ENCODE peak calls at places on chromosomes 7 and 10, in five cellular contexts. U, L, P, J and N are unnamed samples.

GRCh38 chr7:37349979-37350590 is 98.6 kb downstream of the ELMO1 start:
- DNase-seq in U (no peak), L (no peak), P (no peak), J (no peak), N (no peak)

GRCh38 chr7:106887376-106887775 is 22.3 kb downstream of the PIK3CG start:
- DNase-seq in U (no peak), L (no peak), P (no peak), J (no peak), N (no peak)

GRCh38 chr7:137583199-137583598 is 239.7 kb upstream of the PTN start:
- DNase-seq in U (no peak), L (no peak), P (no peak), J (no peak), N (no peak)

GRCh38 chr7:1193593-1194424 is 33.8 kb upstream of the ZFAND2A start:
- DNase-seq in U (no peak), L (peak), P (peak), J (no peak), N (peak)

GRCh38 chr7:47491637-47492036 is 90.3 kb downstream of the TNS3 start:
- DNase-seq in U (no peak), L (no peak), P (no peak), J (no peak), N (no peak)

GRCh38 chr10:102781089-102781920 is 37.6 kb downstream of the WBP1L start:
- DNase-seq in U (no peak), L (no peak), P (no peak), J (no peak), N (no peak)

GRCh38 chr10:122078965-122079401 is 90.0 kb downstream of the TACC2 start:
- DNase-seq in U (no peak), L (no peak), P (peak), J (no peak), N (no peak)

GRCh38 chr7:12757443-12757842 is 70.0 kb downstream of the ARL4A start:
- DNase-seq in U (peak), L (no peak), P (peak), J (no peak), N (peak)

GRCh38 chr7:14762552-14762951 is 140.0 kb downstream of the DGKB start:
- DNase-seq in U (no peak), L (no peak), P (peak), J (no peak), N (no peak)

GRCh38 chr7:17802056-17802455 is 138.2 kb downstream of the SNX13 start:
- DNase-seq in U (no peak), L (no peak), P (peak), J (no peak), N (peak)

GRCh38 chr10:125881192-125881591 is at the start of gene DHX32:
- DNase-seq in U (no peak), L (no peak), P (no peak), J (no peak), N (no peak)

GRCh38 chr7:111159426-111159825 is 68.5 kb downstream of the LRRN3 start:
- DNase-seq in U (no peak), L (no peak), P (peak), J (no peak), N (peak)

GRCh38 chr7:98120559-98120958 is 13.9 kb downstream of the LMTK2 start:
- DNase-seq in U (no peak), L (no peak), P (no peak), J (no peak), N (no peak)

GRCh38 chr7:129975309-129975708 is 22.5 kb upstream of the UBE2H start:
- DNase-seq in U (no peak), L (no peak), P (no peak), J (no peak), N (no peak)

GRCh38 chr10:45997994-45998763 is 25.9 kb downstream of the TIMM23 start:
- DNase-seq in U (no peak), L (no peak), P (no peak), J (no peak), N (no peak)

GRCh38 chr10:125156196-125156595 is 4.2 kb downstream of the CTBP2 start:
- DNase-seq in U (no peak), L (no peak), P (peak), J (no peak), N (peak)

GRCh38 chr7:82109288-82109687 is 334.3 kb downstream of the CACNA2D1 start:
- DNase-seq in U (no peak), L (no peak), P (peak), J (no peak), N (peak)

GRCh38 chr7:1721047-1721687 is 51.1 kb downstream of the ELFN1 start:
- DNase-seq in U (peak), L (no peak), P (peak), J (no peak), N (peak)

GRCh38 chr10:49187950-49188761 is at the start of gene TMEM273:
- DNase-seq in U (no peak), L (no peak), P (no peak), J (peak), N (peak)

GRCh38 chr7:142556745-142557144 is 192.5 kb upstream of the PRSS1 start:
- DNase-seq in U (peak), L (peak), P (peak), J (no peak), N (peak)